ENCODE peak calls at places on chromosomes 12 and 14, in five cellular contexts. A is upper lobe of left lung, Q is breast epithelium, V is stomach, Y is HCT116. W is an unnamed sample.

GRCh38 chr12:47943492-47944359 is 19.7 kb upstream of the TMEM106C start:
- DNase-seq in A (no peak), Q (no peak), V (no peak), Y (peak), W (no peak)

GRCh38 chr12:76310110-76310509 is 38.1 kb downstream of the BBS10 start:
- DNase-seq in A (no peak), Q (no peak), V (no peak), Y (no peak), W (no peak)

GRCh38 chr12:3177778-3178435 is 100.7 kb downstream of the TSPAN9 start:
- DNase-seq in A (no peak), Q (no peak), V (no peak), Y (no peak), W (no peak)

GRCh38 chr14:41872906-41873305 is 266.2 kb downstream of the LRFN5 start:
- DNase-seq in A (no peak), Q (no peak), V (no peak), Y (no peak), W (no peak)

GRCh38 chr12:27987311-27987710 is 14.8 kb upstream of the PTHLH start:
- DNase-seq in A (no peak), Q (no peak), V (no peak), Y (no peak), W (no peak)

GRCh38 chr14:23707415-23707814 is 71.3 kb downstream of the DHRS2 start:
- DNase-seq in A (no peak), Q (no peak), V (no peak), Y (no peak), W (no peak)

GRCh38 chr14:76773188-76773885 is 12.1 kb downstream of the VASH1 start:
- DNase-seq in A (peak), Q (peak), V (no peak), Y (no peak), W (peak)

GRCh38 chr14:101716956-101717662 is 44.4 kb upstream of the PPP2R5C start:
- DNase-seq in A (peak), Q (peak), V (peak), Y (no peak), W (peak)

GRCh38 chr12:64457036-64457435 is 5.1 kb downstream of the TBK1 start:
- DNase-seq in A (no peak), Q (no peak), V (no peak), Y (no peak), W (no peak)

GRCh38 chr14:77025744-77026165 is 2.8 kb downstream of the IRF2BPL start:
- DNase-seq in A (no peak), Q (no peak), V (no peak), Y (no peak), W (peak)

GRCh38 chr12:98418357-98419075 is 96.9 kb upstream of the TMPO start:
- DNase-seq in A (peak), Q (peak), V (peak), Y (no peak), W (no peak)

GRCh38 chr12:53090559-53090958 is 6.9 kb upstream of the IGFBP6 start:
- DNase-seq in A (no peak), Q (no peak), V (no peak), Y (no peak), W (no peak)

GRCh38 chr12:90575995-90576394 is 379.0 kb downstream of the CCER1 start:
- DNase-seq in A (no peak), Q (no peak), V (no peak), Y (no peak), W (no peak)

GRCh38 chr12:56880416-56881035 is 53.7 kb downstream of the SDR9C7 start:
- DNase-seq in A (no peak), Q (no peak), V (no peak), Y (no peak), W (no peak)

GRCh38 chr12:33588082-33588712 is 148.6 kb upstream of the SYT10 start:
- DNase-seq in A (no peak), Q (no peak), V (no peak), Y (no peak), W (no peak)

GRCh38 chr12:126389215-126389841 is 1324.1 kb downstream of the AACS start:
- DNase-seq in A (no peak), Q (no peak), V (no peak), Y (no peak), W (no peak)

GRCh38 chr14:37047226-37047625 is 125.2 kb downstream of the SLC25A21 start:
- DNase-seq in A (no peak), Q (no peak), V (no peak), Y (no peak), W (no peak)

GRCh38 chr12:98594050-98594853 is 766 bp downstream of the SLC25A3 start:
- DNase-seq in A (peak), Q (no peak), V (peak), Y (no peak), W (peak)

GRCh38 chr12:54370218-54370730 is 6.0 kb upstream of the GPR84 start:
- DNase-seq in A (peak), Q (peak), V (peak), Y (no peak), W (peak)

GRCh38 chr12:57533108-57533507 is 10.5 kb downstream of the MBD6 start:
- DNase-seq in A (no peak), Q (no peak), V (no peak), Y (no peak), W (no peak)

GRCh38 chr14:58882577-58883018 is 244.8 kb downstream of the DACT1 start:
- DNase-seq in A (no peak), Q (no peak), V (no peak), Y (no peak), W (no peak)

GRCh38 chr12:86613306-86613705 is 357.1 kb upstream of the MGAT4C start:
- DNase-seq in A (no peak), Q (no peak), V (no peak), Y (no peak), W (no peak)
- TF ChIP-seq POLR2AphosphoS5 in A (no peak), Q (no peak), V (no peak), Y (no peak), W (no peak)

DNA sequence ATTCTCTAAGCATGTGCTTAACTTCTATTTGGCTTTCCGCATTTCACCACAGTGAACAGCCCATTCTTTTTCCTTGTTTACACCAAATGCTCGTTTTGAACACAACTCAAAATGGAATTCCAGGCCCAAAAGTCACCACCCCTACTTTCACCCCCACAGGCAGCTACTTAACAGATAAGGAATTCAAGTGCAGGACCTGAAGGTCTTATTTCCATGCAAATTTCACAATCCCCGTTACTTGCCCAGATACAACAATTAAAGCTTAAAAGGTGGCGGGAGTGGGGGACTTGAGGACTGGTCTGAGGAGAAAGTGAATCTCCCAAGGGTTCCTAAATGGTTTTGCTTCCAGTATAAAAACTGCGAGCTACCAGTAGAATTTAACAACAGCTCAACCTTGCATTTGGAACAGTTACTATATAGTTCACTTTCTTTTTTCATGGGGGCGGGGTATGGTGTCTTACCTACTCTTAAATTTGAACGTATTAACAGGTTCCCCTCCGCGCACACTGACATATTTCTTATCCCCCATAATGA is 3.7 kb downstream of the USP44 start:
- DNase-seq in A (peak), Q (peak), V (no peak), Y (no peak), W (no peak)
- TF ChIP-seq POLR2AphosphoS5 in A (no peak), Q (peak), V (no peak), Y (no peak), W (no peak)

GRCh38 chr14:68922886-68923285 is 56.2 kb downstream of the ACTN1 start:
- DNase-seq in A (no peak), Q (no peak), V (no peak), Y (no peak), W (no peak)
- TF ChIP-seq POLR2AphosphoS5 in A (no peak), Q (no peak), V (peak), Y (no peak), W (no peak)

DNA sequence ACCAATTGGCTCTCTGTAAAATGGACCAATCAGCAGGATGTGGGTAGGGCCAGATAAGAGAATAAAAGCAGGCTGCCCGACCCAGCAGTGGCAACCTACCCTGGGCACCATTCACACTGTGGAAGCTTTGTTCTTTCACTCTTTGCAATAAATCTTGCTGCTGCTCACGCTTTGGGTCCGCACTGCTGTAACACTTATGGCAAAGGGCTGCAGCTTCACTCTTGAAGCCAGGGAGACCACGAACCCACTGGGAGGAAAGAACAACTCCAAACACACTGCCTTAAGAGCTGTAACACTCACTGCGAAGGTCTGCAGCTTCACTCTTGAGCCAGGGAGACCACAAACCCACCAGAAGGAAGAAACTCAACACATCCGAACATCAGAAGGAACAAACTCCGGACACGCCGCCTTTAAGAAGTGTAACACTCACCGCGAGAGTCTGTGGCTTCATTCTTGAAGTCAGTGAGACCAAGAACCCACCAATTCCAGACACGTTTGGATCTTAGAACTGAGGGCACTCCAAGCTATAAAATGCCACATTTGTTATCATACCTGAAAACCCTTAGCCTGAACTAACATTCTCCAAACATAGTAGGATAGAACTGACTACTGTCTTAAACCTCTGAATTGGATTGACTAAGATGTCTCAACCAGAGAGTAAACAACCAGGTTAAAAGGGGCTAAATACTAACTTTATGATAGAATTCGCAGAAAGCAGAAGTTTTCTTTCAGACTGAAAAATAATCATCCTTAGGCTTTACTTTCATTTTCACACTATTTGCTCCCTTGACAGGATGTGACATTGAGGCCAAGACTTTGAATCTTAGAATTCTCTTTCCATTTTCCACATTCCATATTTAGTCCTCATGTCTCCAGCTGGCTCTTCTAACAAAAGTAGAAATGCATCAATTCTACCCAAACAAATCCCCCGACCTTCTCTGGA is 33.6 kb downstream of the CDKL1 start:
- DNase-seq in A (no peak), Q (no peak), V (no peak), Y (no peak), W (peak)
- TF ChIP-seq POLR2AphosphoS5 in A (no peak), Q (no peak), V (no peak), Y (no peak), W (peak)

GRCh38 chr14:52442602-52443001 is 109.7 kb downstream of the TXNDC16 start:
- DNase-seq in A (no peak), Q (no peak), V (no peak), Y (no peak), W (no peak)
- TF ChIP-seq POLR2AphosphoS5 in A (no peak), Q (no peak), V (no peak), Y (no peak), W (no peak)

W was measured in spleen.